ENCODE peak calls at places on chromosomes 7 and 10, in five cellular contexts. Y is spleen, S is tibial nerve, G is mucosa of descending colon, D is prostate gland. X is an unnamed sample. For H3K4me1 and H3K9me3, the result is how much of the 10 kb centered on the place peaks cover.

GRCh38 chr10:1114355-1115261 is 58.4 kb downstream of the WDR37 start:
- DNase-seq in Y (no peak), S (no peak), G (no peak), D (no peak), X (no peak)

GRCh38 chr7:120797026-120797645 is 60.8 kb downstream of the TSPAN12 start:
- DNase-seq in Y (no peak), S (no peak), G (no peak), D (no peak), X (no peak)

GRCh38 chr7:71236488-71237179 is 104.7 kb downstream of the GALNT17 start:
- DNase-seq in Y (no peak), S (no peak), G (no peak), D (no peak), X (no peak)

GRCh38 chr10:112370424-112370819 is 3.5 kb upstream of the ACSL5 start:
- DNase-seq in Y (peak), S (no peak), G (no peak), D (no peak), X (no peak)

GRCh38 chr7:17493451-17493850 is 195.0 kb downstream of the AHR start:
- DNase-seq in Y (no peak), S (no peak), G (no peak), D (no peak), X (no peak)

GRCh38 chr7:66239467-66239856 is 34.3 kb downstream of the TPST1 start:
- DNase-seq in Y (no peak), S (no peak), G (no peak), D (no peak), X (no peak)

GRCh38 chr7:30974605-30975256 is 11.0 kb downstream of the GHRHR start:
- DNase-seq in Y (no peak), S (no peak), G (peak), D (peak), X (no peak)

GRCh38 chr10:113041841-113042745 is 92.0 kb downstream of the TCF7L2 start:
- DNase-seq in Y (no peak), S (no peak), G (no peak), D (no peak), X (no peak)

GRCh38 chr7:67621704-67622103 is 625.1 kb downstream of the TYW1 start:
- DNase-seq in Y (no peak), S (no peak), G (no peak), D (no peak), X (no peak)

GRCh38 chr10:59513558-59513957 is 151.2 kb upstream of the FAM13C start:
- DNase-seq in Y (no peak), S (no peak), G (no peak), D (no peak), X (no peak)

GRCh38 chr7:157674027-157674714 is 337.4 kb downstream of the DNAJB6 start:
- DNase-seq in Y (peak), S (peak), G (peak), D (no peak), X (no peak)

GRCh38 chr10:80276335-80276734 is 13.1 kb downstream of the MAT1A start:
- DNase-seq in Y (no peak), S (no peak), G (no peak), D (no peak), X (peak)

GRCh38 chr7:132084776-132085388 is 491.4 kb downstream of the PLXNA4 start:
- DNase-seq in Y (no peak), S (no peak), G (no peak), D (no peak), X (no peak)

GRCh38 chr10:34651796-34652195 is 163.3 kb downstream of the PARD3 start:
- DNase-seq in Y (no peak), S (no peak), G (no peak), D (no peak), X (no peak)

GRCh38 chr7:25598765-25599164 is 370.5 kb upstream of the NPVF start:
- DNase-seq in Y (no peak), S (no peak), G (no peak), D (no peak), X (no peak)

DNA sequence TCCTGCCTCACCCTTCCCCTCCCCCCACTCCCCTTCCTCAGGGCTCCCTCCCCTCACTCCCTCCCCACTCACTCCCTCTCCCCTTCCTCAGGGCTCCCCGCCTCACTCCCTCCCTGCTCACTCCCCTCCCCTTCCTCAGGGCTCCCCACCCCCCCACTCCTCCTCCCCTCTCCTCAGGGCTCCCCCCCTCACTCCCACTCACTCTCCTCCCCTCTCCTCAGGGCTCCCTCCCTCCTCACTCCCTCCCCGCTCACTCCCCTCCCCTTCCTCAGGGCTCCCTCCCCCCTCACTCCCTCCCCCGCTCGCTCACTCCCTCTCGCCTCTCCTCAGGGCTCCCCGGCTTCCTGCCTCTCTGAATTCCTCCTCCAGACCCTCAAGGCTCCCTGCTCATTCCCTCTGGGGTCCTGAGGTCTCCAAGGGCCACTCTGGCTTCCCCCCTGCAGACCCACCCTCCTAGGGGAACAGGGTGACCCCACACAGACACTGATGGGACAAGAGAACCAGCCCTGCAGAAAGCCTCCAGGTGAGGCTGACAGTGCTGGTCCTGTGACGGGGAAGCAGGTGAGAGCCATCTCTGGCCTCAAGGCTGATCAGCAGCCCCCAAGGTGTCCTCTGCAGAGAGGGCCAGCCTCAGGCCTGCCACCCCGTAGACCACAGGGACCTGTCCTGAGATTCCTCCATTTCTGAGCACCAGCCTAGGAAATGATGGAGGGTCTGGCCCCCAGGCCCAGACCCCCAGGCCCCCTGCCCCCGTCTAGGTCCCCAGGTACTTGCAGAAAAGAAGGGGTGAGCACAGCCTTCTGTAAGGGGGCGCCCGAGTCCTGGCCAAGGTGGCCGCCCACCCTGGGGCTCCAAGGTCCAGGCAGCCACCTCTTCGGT is 47.2 kb downstream of the PWWP2B start:
- DNase-seq in Y (peak), S (no peak), G (peak), D (no peak), X (no peak)
- H3K4me1 ChIP-seq in Y (half or more), S (under half), G (under half), D (under half), X (under half)

GRCh38 chr10:133444342-133445267 is 9.1 kb upstream of the SCART1 start:
- DNase-seq in Y (no peak), S (no peak), G (no peak), D (no peak), X (no peak)

GRCh38 chr10:133441780-133442179 is 12.0 kb upstream of the SCART1 start:
- DNase-seq in Y (no peak), S (no peak), G (peak), D (no peak), X (no peak)

GRCh38 chr10:133442967-133443924 is 10.5 kb upstream of the SCART1 start:
- DNase-seq in Y (peak), S (no peak), G (no peak), D (no peak), X (peak)

GRCh38 chr10:133440633-133441285 is 13.0 kb upstream of the SCART1 start:
- DNase-seq in Y (no peak), S (no peak), G (peak), D (no peak), X (no peak)

GRCh38 chr10:133442191-133442966 is 11.4 kb upstream of the SCART1 start:
- DNase-seq in Y (peak), S (no peak), G (no peak), D (no peak), X (peak)
- H3K9me3 ChIP-seq in Y (under half), S (under half), G (under half), D (under half), X (under half)

GRCh38 chr7:1999278-1999984 is 233.3 kb downstream of the MAD1L1 start:
- DNase-seq in Y (peak), S (no peak), G (no peak), D (no peak), X (no peak)
- H3K4me1 ChIP-seq in Y (under half), S (under half), G (under half), D (under half), X (under half)

GRCh38 chr7:57250801-57251200 is 118.6 kb upstream of the ZNF479 start:
- DNase-seq in Y (no peak), S (no peak), G (no peak), D (no peak), X (peak)
- H3K9me3 ChIP-seq in Y (half or more), S (under half), G (half or more), D (under half), X (under half)

GRCh38 chr7:28479507-28479947 is 67.2 kb downstream of the CREB5 start:
- DNase-seq in Y (no peak), S (no peak), G (no peak), D (no peak), X (no peak)
- H3K4me1 ChIP-seq in Y (under half), S (under half), G (under half), D (under half), X (under half)